ENCODE peak calls at places on chromosomes 7 and 10, in seven cellular contexts. Y is GM23338; K is thoracic aorta; X is CD8-positive, alpha-beta T cell; D is neural progenitor cell; F is ovary; G is heart left ventricle. W is an unnamed sample. For H3K4me1, the result is how much of the 10 kb centered on the place peaks cover.

GRCh38 chr10:50275650-50276235 is 24.4 kb upstream of the ASAH2 start:
- DNase-seq in G (no peak), Y (peak), D (peak), K (no peak), X (no peak), F (no peak), W (no peak)

GRCh38 chr10:14162626-14163344 is 167.9 kb downstream of the FRMD4A start:
- DNase-seq in X (no peak), G (no peak), Y (no peak), F (no peak), K (no peak), D (no peak), W (no peak)

GRCh38 chr7:82221152-82221674 is 222.4 kb downstream of the CACNA2D1 start:
- DNase-seq in X (no peak), K (no peak), D (no peak), F (no peak), G (no peak), Y (no peak), W (no peak)

GRCh38 chr10:97542169-97543024 is 30.2 kb upstream of the ANKRD2 start:
- DNase-seq in Y (no peak), X (no peak), D (peak), F (peak), G (peak), K (peak), W (peak)

GRCh38 chr10:71040326-71040725 is 152.0 kb upstream of the PCBD1 start:
- DNase-seq in D (no peak), Y (no peak), G (no peak), X (no peak), K (no peak), F (no peak), W (no peak)

GRCh38 chr7:54837167-54837566 is 78.2 kb upstream of the SEC61G start:
- DNase-seq in Y (no peak), K (no peak), X (no peak), G (peak), D (no peak), F (peak), W (no peak)

GRCh38 chr7:42414961-42415505 is 178.0 kb upstream of the GLI3 start:
- DNase-seq in X (no peak), D (no peak), G (no peak), Y (no peak), K (no peak), F (no peak), W (no peak)

GRCh38 chr7:95213809-95214492 is 110.4 kb downstream of the PON1 start:
- DNase-seq in X (no peak), G (peak), F (peak), K (peak), Y (no peak), D (no peak), W (peak)

GRCh38 chr7:55124989-55125875 is 106.4 kb downstream of the EGFR start:
- DNase-seq in Y (peak), D (no peak), G (no peak), K (no peak), X (no peak), F (no peak), W (no peak)

GRCh38 chr7:151692721-151693120 is 173.0 kb upstream of the RHEB start:
- DNase-seq in K (no peak), X (no peak), D (no peak), F (no peak), Y (no peak), G (peak), W (no peak)

GRCh38 chr7:134014935-134015334 is 112.2 kb upstream of the LRGUK start:
- DNase-seq in G (no peak), X (no peak), K (no peak), Y (no peak), F (no peak), D (no peak), W (no peak)

GRCh38 chr7:120941064-120941463 is 9.5 kb upstream of the ING3 start:
- DNase-seq in K (no peak), F (no peak), D (no peak), X (no peak), Y (no peak), G (no peak), W (no peak)

DNA sequence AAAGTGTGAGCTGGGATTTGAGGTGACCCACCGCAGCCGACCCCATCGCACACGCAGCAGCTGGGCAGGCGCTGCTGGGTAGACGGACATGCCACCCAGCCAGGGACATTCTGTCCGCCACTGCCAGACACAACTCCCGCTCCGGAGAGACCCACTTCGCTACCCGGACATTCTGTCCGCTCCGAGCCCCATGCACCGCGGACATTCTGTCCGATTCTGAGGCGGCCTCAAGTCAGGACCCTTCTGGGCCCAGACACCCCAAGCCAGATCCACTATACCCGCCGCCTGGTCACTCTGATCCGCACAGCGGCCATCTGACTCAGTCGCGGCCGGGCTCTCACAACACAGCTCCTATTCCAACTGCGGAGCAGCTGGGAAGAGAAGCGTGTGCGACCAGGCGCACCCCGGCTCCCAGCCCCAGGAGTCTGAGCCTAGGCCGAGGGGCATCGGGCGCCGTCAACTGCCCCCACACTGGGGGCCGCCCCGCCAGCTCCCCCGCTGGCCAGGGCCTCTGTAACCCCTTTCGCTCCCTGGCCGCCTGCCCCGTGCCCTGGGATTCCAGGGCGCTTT is 760 bp downstream of the PITX3 start:
- DNase-seq in X (no peak), K (no peak), Y (peak), D (peak), F (no peak), G (no peak), W (no peak)
- H3K4me1 ChIP-seq in X (under half), K (under half), Y (under half), D (under half), F (under half), G (under half), W (under half)

DNA sequence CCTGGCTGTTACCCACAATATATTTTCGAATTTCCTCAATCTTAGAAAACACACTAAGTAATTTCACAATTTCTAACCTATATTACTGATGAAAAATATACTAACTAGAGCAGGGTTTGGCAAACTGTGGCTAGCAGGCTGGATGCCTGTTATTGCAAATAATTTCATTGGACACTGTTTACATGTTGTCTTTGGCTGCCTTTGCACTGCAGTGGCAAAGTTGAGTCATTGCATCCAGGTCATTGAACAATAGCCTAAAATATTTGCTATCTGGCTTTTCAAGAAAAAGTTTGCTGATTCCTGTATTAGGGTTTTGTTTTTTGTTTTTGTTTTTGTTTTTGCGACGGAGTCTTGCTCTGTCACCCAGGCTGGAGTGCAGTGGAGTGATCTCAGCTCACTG is 47.2 kb downstream of the KIF11 start:
- DNase-seq in X (no peak), K (no peak), F (no peak), G (no peak), Y (no peak), D (no peak), W (no peak)
- TF ChIP-seq CTCF in X (no peak), K (no peak), F (no peak), G (no peak), Y (no peak), D (no peak), W (no peak)

GRCh38 chr10:103180491-103180890 is 12.6 kb downstream of the NT5C2 start:
- DNase-seq in G (no peak), Y (no peak), K (no peak), F (no peak), X (no peak), D (no peak), W (no peak)

GRCh38 chr10:103188853-103189252 is 4.2 kb downstream of the NT5C2 start:
- DNase-seq in K (no peak), F (no peak), D (no peak), X (no peak), Y (no peak), G (no peak), W (no peak)

GRCh38 chr10:103184615-103185014 is 8.5 kb downstream of the NT5C2 start:
- DNase-seq in G (no peak), D (no peak), K (no peak), Y (no peak), X (no peak), F (no peak), W (no peak)

GRCh38 chr10:103181244-103181643 is 11.8 kb downstream of the NT5C2 start:
- DNase-seq in G (peak), D (no peak), Y (no peak), X (no peak), F (no peak), K (no peak), W (no peak)

GRCh38 chr10:103186128-103186527 is 6.9 kb downstream of the NT5C2 start:
- DNase-seq in G (no peak), F (no peak), Y (no peak), X (no peak), D (no peak), K (no peak), W (no peak)
- H3K4me1 ChIP-seq in G (half or more), F (under half), Y (under half), X (under half), D (under half), K (half or more), W (half or more)

GRCh38 chr10:78302989-78303854 is 269.6 kb downstream of the RPS24 start:
- DNase-seq in Y (peak), K (peak), F (peak), G (peak), D (peak), X (peak), W (peak)

GRCh38 chr10:78302739-78302988 is 269.0 kb downstream of the RPS24 start:
- DNase-seq in X (no peak), K (no peak), G (no peak), F (no peak), Y (no peak), D (no peak), W (no peak)

GRCh38 chr10:78301481-78301880 is 267.8 kb downstream of the RPS24 start:
- DNase-seq in D (no peak), F (no peak), K (no peak), Y (no peak), G (peak), X (no peak), W (peak)

GRCh38 chr10:78300526-78300925 is 266.9 kb downstream of the RPS24 start:
- DNase-seq in X (no peak), G (peak), F (no peak), K (no peak), Y (no peak), D (no peak), W (no peak)

GRCh38 chr10:78301891-78302738 is 268.5 kb downstream of the RPS24 start:
- DNase-seq in Y (peak), K (no peak), D (no peak), F (no peak), X (no peak), G (peak), W (peak)
- TF ChIP-seq CTCF in Y (peak), K (no peak), D (peak), F (no peak), X (no peak), G (no peak), W (no peak)

GRCh38 chr7:105853931-105854419 is 22.4 kb downstream of the ATXN7L1 start:
- DNase-seq in X (no peak), G (no peak), Y (peak), D (peak), F (no peak), K (no peak), W (no peak)
- H3K4me1 ChIP-seq in X (half or more), G (under half), Y (under half), D (under half), F (under half), K (under half), W (under half)

DNA sequence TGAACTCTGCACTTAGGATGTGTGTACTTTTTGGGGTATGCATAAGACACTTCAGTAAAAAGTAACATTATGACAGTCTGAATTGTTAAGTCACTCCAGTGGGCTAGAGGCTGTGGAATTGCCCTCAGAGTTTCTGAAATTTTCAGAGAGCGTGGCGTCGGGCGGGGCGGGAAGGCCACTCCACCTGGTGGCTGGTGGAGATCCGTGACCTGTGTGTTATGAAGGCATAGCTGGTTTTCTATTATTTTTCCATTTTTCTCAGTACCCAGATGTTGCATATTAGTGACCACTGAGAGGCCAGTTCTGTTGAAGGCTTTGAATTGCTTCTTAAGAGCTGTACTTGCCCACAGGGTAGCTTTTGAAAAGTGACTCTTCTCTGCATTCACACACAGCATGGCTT is 52.5 kb downstream of the TACR2 start:
- DNase-seq in F (no peak), X (no peak), K (no peak), G (no peak), Y (no peak), D (no peak), W (no peak)
- TF ChIP-seq CTCF in F (no peak), X (no peak), K (no peak), G (no peak), Y (peak), D (no peak), W (no peak)

DNA sequence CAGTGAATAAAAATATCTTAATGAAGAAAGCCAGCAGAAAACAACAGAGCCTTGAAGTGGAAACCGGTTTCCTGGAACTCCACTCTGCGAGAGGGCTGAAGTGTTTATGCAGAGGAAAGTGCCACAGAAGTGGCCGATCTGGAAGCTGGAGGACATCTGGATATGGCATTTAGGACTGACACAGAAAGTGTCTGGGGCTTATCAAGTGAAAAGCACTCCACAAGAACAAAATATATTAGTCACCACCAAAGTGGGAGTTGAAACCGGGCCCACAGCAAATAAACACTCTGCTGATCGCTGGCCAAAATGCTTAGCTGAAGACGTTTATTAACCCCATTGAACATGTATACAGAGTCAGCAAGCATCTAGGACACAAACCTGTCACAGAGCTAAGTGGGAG is 7.8 kb downstream of the NOD1 start:
- DNase-seq in D (no peak), F (peak), K (peak), G (peak), Y (no peak), X (no peak), W (peak)
- H3K4me1 ChIP-seq in D (under half), F (half or more), K (half or more), G (half or more), Y (under half), X (under half), W (under half)